ENCODE peak calls at places on chromosome 21, in seven cellular contexts. Y is natural killer cell; O is WTC11; Q is Caco-2; M is substantia nigra; N is progenitor cell of endocrine pancreas; D is naive thymus-derived CD4-positive, alpha-beta T cell. T is an unnamed sample.

GRCh38 chr21:38646213-38646837 is 148.0 kb upstream of the ERG start:
- DNase-seq in Y (no peak), O (no peak), Q (no peak), M (no peak), N (no peak), D (no peak), T (no peak)

GRCh38 chr21:45704311-45705108 is 61.0 kb downstream of the PCBP3 start:
- DNase-seq in Y (no peak), O (no peak), Q (no peak), M (no peak), N (no peak), D (no peak), T (no peak)

GRCh38 chr21:38806153-38806941 is 618 bp downstream of the ETS2 start:
- DNase-seq in Y (peak), O (peak), Q (peak), M (no peak), N (peak), D (peak), T (no peak)

GRCh38 chr21:33042812-33043211 is 17.1 kb downstream of the OLIG2 start:
- DNase-seq in Y (no peak), O (no peak), Q (no peak), M (no peak), N (no peak), D (no peak), T (no peak)

GRCh38 chr21:28068455-28069358 is 924.0 kb downstream of the LTN1 start:
- DNase-seq in Y (no peak), O (no peak), Q (no peak), M (no peak), N (no peak), D (no peak), T (no peak)

GRCh38 chr21:42381347-42381984 is 14.4 kb downstream of the TMPRSS3 start:
- DNase-seq in Y (no peak), O (peak), Q (peak), M (no peak), N (no peak), D (no peak), T (no peak)

GRCh38 chr21:42112857-42113256 is 41.7 kb downstream of the UMODL1 start:
- DNase-seq in Y (no peak), O (no peak), Q (no peak), M (no peak), N (no peak), D (no peak), T (no peak)

GRCh38 chr21:27700974-27701614 is 734.2 kb upstream of the ADAMTS5 start:
- DNase-seq in Y (peak), O (peak), Q (peak), M (peak), N (peak), D (peak), T (peak)

GRCh38 chr21:15775981-15776380 is 46.2 kb downstream of the USP25 start:
- DNase-seq in Y (no peak), O (no peak), Q (no peak), M (no peak), N (no peak), D (no peak), T (no peak)

GRCh38 chr21:33904041-33904440 is 11.6 kb downstream of the ATP5PO start:
- DNase-seq in Y (no peak), O (no peak), Q (no peak), M (no peak), N (no peak), D (no peak), T (no peak)